ENCODE peak calls at places on chromosomes 7 and 10, in six cellular contexts. T is heart left ventricle, V is lower lobe of right lung, K is NCI-H510A, Z is NCI-H2171 treated with DMSO at 0.1 percent for 48 hours, R is H4. Q is an unnamed sample.
A peak's percentile ranks its signal among the peaks of the same experiment; 100 is the strongest.

GRCh38 chr10:112559328-112559727 is 112.3 kb downstream of the VTI1A start:
- DNase-seq in T (no peak), K (no peak), R (no peak), V (no peak), Z (no peak), Q (no peak)

GRCh38 chr7:139358541-139359365 is 941 bp upstream of the LUC7L2 start:
- DNase-seq in K (no peak), R (no peak), T (no peak), Z (peak; percentile 4), V (peak; percentile 43), Q (no peak)

GRCh38 chr7:464712-465461 is 54.8 kb downstream of the PDGFA start:
- DNase-seq in Z (no peak), T (peak; percentile 53), R (no peak), K (no peak), V (no peak), Q (no peak)

GRCh38 chr10:119190353-119190752 is 11.7 kb upstream of the PRDX3 start:
- DNase-seq in T (no peak), V (no peak), K (no peak), R (peak; percentile 88), Z (no peak), Q (peak; percentile 35)

GRCh38 chr10:44990302-44990655 is 10.4 kb upstream of the ZNF22 start:
- DNase-seq in Z (no peak), V (no peak), T (no peak), K (no peak), R (no peak), Q (no peak)

GRCh38 chr7:51459809-51460208 is 143.2 kb upstream of the COBL start:
- DNase-seq in V (no peak), K (no peak), R (no peak), Z (no peak), T (no peak), Q (no peak)

GRCh38 chr7:46168231-46168630 is 247.2 kb upstream of the IGFBP3 start:
- DNase-seq in R (no peak), V (no peak), T (no peak), K (no peak), Z (no peak), Q (no peak)

GRCh38 chr7:27111753-27112277 is 9.3 kb upstream of the HOXA2 start:
- DNase-seq in K (no peak), T (no peak), Z (no peak), V (no peak), R (no peak), Q (no peak)

GRCh38 chr10:5588080-5588453 is 63.3 kb downstream of the CALML3 start:
- DNase-seq in K (no peak), R (no peak), Z (no peak), T (no peak), V (no peak), Q (no peak)

GRCh38 chr10:12540341-12540781 is 191.0 kb downstream of the CAMK1D start:
- DNase-seq in Z (peak; percentile 6), T (no peak), V (no peak), R (no peak), K (peak; percentile 39), Q (no peak)

GRCh38 chr7:119596651-119597050 is 676.3 kb upstream of the KCND2 start:
- DNase-seq in K (no peak), V (no peak), Z (no peak), T (no peak), R (no peak), Q (no peak)

GRCh38 chr7:108138911-108139310 is 8.8 kb upstream of the LAMB4 start:
- DNase-seq in R (no peak), T (no peak), K (no peak), V (no peak), Z (no peak), Q (no peak)

GRCh38 chr7:2417981-2418481 is 14.6 kb downstream of the CHST12 start:
- DNase-seq in K (no peak), T (no peak), R (no peak), Z (no peak), V (no peak), Q (no peak)

GRCh38 chr10:132526676-132527075 is 10.9 kb upstream of the INPP5A start:
- DNase-seq in V (peak; percentile 17), R (no peak), K (no peak), Z (no peak), T (no peak), Q (no peak)

GRCh38 chr7:93559624-93560491 is 14.7 kb downstream of the CALCR start:
- DNase-seq in T (no peak), K (no peak), V (no peak), Z (no peak), R (no peak), Q (peak; percentile 68)

GRCh38 chr7:29443552-29443951 is 120.1 kb upstream of the PRR15 start:
- DNase-seq in Z (no peak), R (no peak), T (no peak), K (no peak), V (no peak), Q (no peak)

GRCh38 chr7:3955026-3955425 is 654.0 kb downstream of the SDK1 start:
- DNase-seq in V (no peak), Z (peak; percentile 24), K (no peak), R (no peak), T (no peak), Q (no peak)

GRCh38 chr7:77752016-77752415 is 46.2 kb downstream of the TMEM60 start:
- DNase-seq in V (no peak), R (no peak), K (no peak), T (no peak), Z (no peak), Q (peak; percentile 94)

GRCh38 chr10:130810856-130811255 is 500.7 kb downstream of the TCERG1L start:
- DNase-seq in T (no peak), V (no peak), Z (no peak), R (no peak), K (no peak), Q (no peak)

GRCh38 chr10:11181996-11182395 is 164.3 kb downstream of the CELF2 start:
- DNase-seq in T (peak; percentile 75), K (no peak), R (no peak), V (no peak), Z (no peak), Q (no peak)

GRCh38 chr10:74963549-74963948 is 137.1 kb downstream of the KAT6B start:
- DNase-seq in V (no peak), R (no peak), T (no peak), Z (no peak), K (no peak), Q (peak; percentile 46)

GRCh38 chr10:43076876-43077420 is at the start of gene RET:
- DNase-seq in V (no peak), R (no peak), T (no peak), Z (no peak), K (no peak), Q (no peak)

GRCh38 chr10:126243306-126243705 is 145.0 kb downstream of the ADAM12 start:
- DNase-seq in Z (no peak), R (no peak), V (no peak), T (no peak), K (no peak), Q (no peak)

GRCh38 chr7:121755818-121756501 is 117.0 kb upstream of the PTPRZ1 start:
- DNase-seq in Z (no peak), R (no peak), K (no peak), T (no peak), V (no peak), Q (no peak)

GRCh38 chr10:86285136-86285790 is 81.3 kb downstream of the GRID1 start:
- DNase-seq in R (no peak), T (no peak), V (no peak), Z (no peak), K (no peak), Q (no peak)

GRCh38 chr10:104689105-104689504 is 48.0 kb downstream of the SORCS3 start:
- DNase-seq in R (no peak), V (no peak), K (no peak), T (no peak), Z (no peak), Q (no peak)